ENCODE peak calls at places on chromosomes 6 and 20, in four cellular contexts. One of them, this sample, is unnamed.

GRCh38 chr6:161417712-161418457 is 144.0 kb upstream of the AGPAT4 start:
- DNase-seq in K562: no peak
- DNase-seq in Panc1: no peak
- DNase-seq in HepG2: no peak
- DNase-seq in this sample: no peak

GRCh38 chr6:16157909-16158308 is 29.0 kb downstream of the MYLIP start:
- DNase-seq in Panc1: no peak
- DNase-seq in K562: peak
- DNase-seq in HepG2: no peak
- DNase-seq in this sample: no peak

GRCh38 chr6:3372184-3372846 is 84.5 kb downstream of the SLC22A23 start:
- DNase-seq in HepG2: no peak
- DNase-seq in K562: peak
- DNase-seq in Panc1: no peak
- DNase-seq in this sample: no peak

GRCh38 chr20:48819813-48820648 is 7.8 kb downstream of the PREX1 start:
- DNase-seq in HepG2: no peak
- DNase-seq in Panc1: no peak
- DNase-seq in K562: no peak
- DNase-seq in this sample: no peak

GRCh38 chr20:63955281-63955845 is 853 bp downstream of the UCKL1 start:
- DNase-seq in HepG2: peak
- DNase-seq in Panc1: no peak
- DNase-seq in K562: peak
- DNase-seq in this sample: no peak

GRCh38 chr6:163179061-163179460 is 235.5 kb upstream of the QKI start:
- DNase-seq in HepG2: no peak
- DNase-seq in Panc1: no peak
- DNase-seq in K562: no peak
- DNase-seq in this sample: no peak

GRCh38 chr6:106502534-106502933 is 126.8 kb downstream of the RTN4IP1 start:
- DNase-seq in Panc1: no peak
- DNase-seq in K562: no peak
- DNase-seq in HepG2: no peak
- DNase-seq in this sample: no peak

GRCh38 chr6:163490826-163491577 is 76.5 kb downstream of the QKI start:
- DNase-seq in HepG2: no peak
- DNase-seq in K562: no peak
- DNase-seq in Panc1: no peak
- DNase-seq in this sample: no peak

GRCh38 chr20:47432251-47433210 is 69.2 kb upstream of the NCOA3 start:
- DNase-seq in HepG2: peak
- DNase-seq in Panc1: no peak
- DNase-seq in K562: no peak
- DNase-seq in this sample: peak

GRCh38 chr6:45436544-45437440 is 59.1 kb upstream of the SUPT3H start:
- DNase-seq in HepG2: no peak
- DNase-seq in Panc1: no peak
- DNase-seq in K562: peak
- DNase-seq in this sample: no peak

GRCh38 chr20:1173698-1174097 is 11.1 kb downstream of the TMEM74B start:
- DNase-seq in HepG2: no peak
- DNase-seq in Panc1: no peak
- DNase-seq in K562: no peak
- DNase-seq in this sample: no peak

GRCh38 chr6:12555267-12555666 is 161.3 kb upstream of the PHACTR1 start:
- DNase-seq in Panc1: no peak
- DNase-seq in K562: no peak
- DNase-seq in HepG2: no peak
- DNase-seq in this sample: no peak

GRCh38 chr6:122829456-122829855 is 40.4 kb downstream of the SMPDL3A start:
- DNase-seq in K562: no peak
- DNase-seq in Panc1: no peak
- DNase-seq in HepG2: no peak
- DNase-seq in this sample: no peak

GRCh38 chr6:166853371-166854325 is 102.7 kb downstream of the RNASET2 start:
- DNase-seq in Panc1: no peak
- DNase-seq in HepG2: no peak
- DNase-seq in K562: no peak
- DNase-seq in this sample: no peak

GRCh38 chr20:15768370-15768741 is 804.9 kb downstream of the KIF16B start:
- DNase-seq in HepG2: no peak
- DNase-seq in K562: no peak
- DNase-seq in Panc1: no peak
- DNase-seq in this sample: no peak

GRCh38 chr6:52363222-52363867 is 1.4 kb downstream of the PAQR8 start:
- DNase-seq in Panc1: no peak
- DNase-seq in HepG2: peak
- DNase-seq in K562: no peak
- DNase-seq in this sample: no peak

GRCh38 chr6:138757131-138757530 is 16.4 kb upstream of the CCDC28A start:
- DNase-seq in Panc1: no peak
- DNase-seq in K562: no peak
- DNase-seq in HepG2: no peak
- DNase-seq in this sample: no peak
- TF ChIP-seq TCF7L2 in Panc1: no peak
- TF ChIP-seq TCF7L2 in K562: no peak
- TF ChIP-seq TCF7L2 in HepG2: no peak
- TF ChIP-seq TCF7L2 in this sample: no peak

DNA sequence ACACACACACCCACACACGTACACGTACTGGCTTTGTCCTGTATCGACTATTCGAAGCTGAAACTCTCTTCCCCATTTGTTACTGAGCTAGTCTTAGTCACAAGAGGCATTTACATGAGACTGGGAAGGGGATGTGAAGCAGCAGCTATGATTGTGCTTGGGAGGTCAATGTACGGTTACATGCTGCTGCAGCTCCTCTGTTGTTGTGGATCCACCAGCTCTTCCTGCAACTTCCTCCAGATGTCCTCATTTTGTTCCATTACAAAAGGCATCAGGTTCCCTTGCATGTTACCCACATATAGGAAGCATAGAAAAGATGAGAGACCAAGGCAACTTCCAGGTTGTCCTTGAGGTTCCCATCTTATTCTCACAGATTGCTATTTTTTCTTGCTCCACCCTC is 612.4 kb upstream of the IMPG1 start:
- DNase-seq in Panc1: no peak
- DNase-seq in K562: no peak
- DNase-seq in HepG2: peak
- DNase-seq in this sample: no peak
- TF ChIP-seq TCF7L2 in Panc1: no peak
- TF ChIP-seq TCF7L2 in K562: no peak
- TF ChIP-seq TCF7L2 in HepG2: no peak
- TF ChIP-seq TCF7L2 in this sample: no peak

DNA sequence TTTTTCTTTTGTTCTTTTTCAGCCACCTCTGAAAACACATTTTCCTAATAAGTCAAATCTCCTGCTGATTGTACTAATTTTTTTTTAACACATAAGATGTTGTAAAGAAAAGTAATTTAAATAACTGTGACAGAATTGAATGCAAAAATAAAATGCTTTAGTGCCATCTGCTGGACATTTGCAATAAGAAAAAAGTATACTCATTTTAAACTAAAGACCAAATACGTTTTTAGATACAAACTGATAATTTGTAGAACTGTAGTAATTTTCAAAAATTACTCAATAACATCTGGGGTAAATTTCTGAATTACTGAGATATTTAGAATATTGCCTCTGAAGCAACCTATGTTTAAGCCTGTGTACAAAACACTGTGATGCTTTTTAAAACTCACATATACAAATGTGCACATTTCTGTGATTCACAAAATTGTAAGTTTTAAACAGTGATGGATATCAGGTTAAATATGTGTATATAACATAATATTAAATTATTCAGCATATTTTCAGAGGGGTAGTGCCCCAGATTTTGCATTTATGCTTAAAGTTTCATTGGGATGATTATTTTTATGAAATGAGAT is 198.7 kb downstream of the RIMS1 start:
- DNase-seq in Panc1: no peak
- DNase-seq in HepG2: no peak
- DNase-seq in K562: no peak
- DNase-seq in this sample: no peak
- TF ChIP-seq TCF7L2 in Panc1: no peak
- TF ChIP-seq TCF7L2 in HepG2: no peak
- TF ChIP-seq TCF7L2 in K562: no peak
- TF ChIP-seq TCF7L2 in this sample: no peak

GRCh38 chr6:158751192-158751591 is 68.0 kb downstream of the EZR start:
- DNase-seq in HepG2: no peak
- DNase-seq in Panc1: no peak
- DNase-seq in K562: no peak
- DNase-seq in this sample: no peak

GRCh38 chr6:158754738-158755137 is 64.4 kb downstream of the EZR start:
- DNase-seq in K562: no peak
- DNase-seq in HepG2: no peak
- DNase-seq in Panc1: no peak
- DNase-seq in this sample: no peak

GRCh38 chr6:158753826-158754225 is 65.3 kb downstream of the EZR start:
- DNase-seq in Panc1: no peak
- DNase-seq in K562: no peak
- DNase-seq in HepG2: no peak
- DNase-seq in this sample: no peak

GRCh38 chr6:158751842-158752424 is 67.2 kb downstream of the EZR start:
- DNase-seq in K562: no peak
- DNase-seq in Panc1: no peak
- DNase-seq in HepG2: no peak
- DNase-seq in this sample: no peak

GRCh38 chr6:158752613-158753012 is 66.6 kb downstream of the EZR start:
- DNase-seq in K562: no peak
- DNase-seq in HepG2: no peak
- DNase-seq in Panc1: no peak
- DNase-seq in this sample: no peak
- TF ChIP-seq TCF7L2 in K562: no peak
- TF ChIP-seq TCF7L2 in HepG2: no peak
- TF ChIP-seq TCF7L2 in Panc1: no peak
- TF ChIP-seq TCF7L2 in this sample: no peak